ENCODE peak calls at places on chromosomes 1 and 21, in five cellular contexts. One of them, this sample, is unnamed.
A peak's percentile ranks its signal among the peaks of the same experiment; 100 is the strongest.

GRCh38 chr21:45286671-45287437 is 841 bp downstream of the POFUT2 start:
- DNase-seq in dorsolateral prefrontal cortex: no peak
- DNase-seq in HL-60: no peak
- DNase-seq in body of pancreas: no peak
- DNase-seq in GM23248: peak; percentile 65
- DNase-seq in this sample: peak; percentile 43

GRCh38 chr21:25385912-25386474 is 221.3 kb downstream of the MRPL39 start:
- DNase-seq in GM23248: peak; percentile 59
- DNase-seq in body of pancreas: peak; percentile 84
- DNase-seq in HL-60: no peak
- DNase-seq in dorsolateral prefrontal cortex: no peak
- DNase-seq in this sample: no peak

GRCh38 chr1:55007626-55008025 is 8.9 kb downstream of the BSND start:
- DNase-seq in dorsolateral prefrontal cortex: no peak
- DNase-seq in body of pancreas: no peak
- DNase-seq in GM23248: peak; percentile 89
- DNase-seq in HL-60: no peak
- DNase-seq in this sample: no peak

GRCh38 chr1:219398815-219399396 is 214.0 kb downstream of the ZC3H11B start:
- DNase-seq in body of pancreas: no peak
- DNase-seq in dorsolateral prefrontal cortex: no peak
- DNase-seq in HL-60: no peak
- DNase-seq in GM23248: no peak
- DNase-seq in this sample: no peak

GRCh38 chr1:209937996-209938959 is at the start of gene SYT14:
- DNase-seq in GM23248: peak; percentile 72
- DNase-seq in dorsolateral prefrontal cortex: peak; percentile 51
- DNase-seq in body of pancreas: peak; percentile 36
- DNase-seq in HL-60: no peak
- DNase-seq in this sample: peak; percentile 93

GRCh38 chr21:45299864-45300785 is 12.4 kb upstream of the POFUT2 start:
- DNase-seq in dorsolateral prefrontal cortex: peak; percentile 12
- DNase-seq in HL-60: no peak
- DNase-seq in GM23248: no peak
- DNase-seq in body of pancreas: no peak
- DNase-seq in this sample: no peak

GRCh38 chr1:78586572-78586971 is 33.7 kb upstream of the IFI44L start:
- DNase-seq in GM23248: peak; percentile 67
- DNase-seq in body of pancreas: no peak
- DNase-seq in dorsolateral prefrontal cortex: no peak
- DNase-seq in HL-60: no peak
- DNase-seq in this sample: no peak

GRCh38 chr1:203324103-203325003 is 19.0 kb downstream of the BTG2 start:
- DNase-seq in GM23248: peak; percentile 32
- DNase-seq in HL-60: peak; percentile 57
- DNase-seq in body of pancreas: no peak
- DNase-seq in dorsolateral prefrontal cortex: no peak
- DNase-seq in this sample: no peak

GRCh38 chr1:62271932-62272728 is 47.1 kb downstream of the KANK4 start:
- DNase-seq in GM23248: no peak
- DNase-seq in body of pancreas: no peak
- DNase-seq in dorsolateral prefrontal cortex: no peak
- DNase-seq in HL-60: peak; percentile 42
- DNase-seq in this sample: peak; percentile 40

GRCh38 chr21:38930838-38931237 is 125.1 kb downstream of the ETS2 start:
- DNase-seq in HL-60: peak; percentile 90
- DNase-seq in body of pancreas: no peak
- DNase-seq in dorsolateral prefrontal cortex: no peak
- DNase-seq in GM23248: peak; percentile 77
- DNase-seq in this sample: no peak

GRCh38 chr1:88984553-88984945 is 7.9 kb downstream of the KYAT3 start:
- DNase-seq in GM23248: peak; percentile 35
- DNase-seq in HL-60: no peak
- DNase-seq in dorsolateral prefrontal cortex: no peak
- DNase-seq in body of pancreas: no peak
- DNase-seq in this sample: no peak

GRCh38 chr1:60978421-60979357 is 103.7 kb upstream of the NFIA start:
- DNase-seq in GM23248: peak; percentile 58
- DNase-seq in HL-60: peak; percentile 11
- DNase-seq in body of pancreas: peak; percentile 58
- DNase-seq in dorsolateral prefrontal cortex: no peak
- DNase-seq in this sample: peak; percentile 28

GRCh38 chr1:10431065-10431730 is 965 bp downstream of the CENPS start:
- DNase-seq in HL-60: peak; percentile 25
- DNase-seq in body of pancreas: no peak
- DNase-seq in dorsolateral prefrontal cortex: no peak
- DNase-seq in GM23248: peak; percentile 70
- DNase-seq in this sample: no peak

GRCh38 chr1:85655315-85655714 is 52.9 kb downstream of the ZNHIT6 start:
- DNase-seq in HL-60: no peak
- DNase-seq in GM23248: no peak
- DNase-seq in body of pancreas: no peak
- DNase-seq in dorsolateral prefrontal cortex: no peak
- DNase-seq in this sample: no peak

GRCh38 chr1:245051349-245052221 is 103.2 kb upstream of the KIF26B start:
- DNase-seq in dorsolateral prefrontal cortex: no peak
- DNase-seq in body of pancreas: no peak
- DNase-seq in HL-60: peak; percentile 98
- DNase-seq in GM23248: no peak
- DNase-seq in this sample: peak; percentile 30

GRCh38 chr1:45299981-45300668 is 26.6 kb upstream of the HPDL start:
- DNase-seq in HL-60: peak; percentile 50
- DNase-seq in GM23248: peak; percentile 86
- DNase-seq in body of pancreas: peak; percentile 55
- DNase-seq in dorsolateral prefrontal cortex: no peak
- DNase-seq in this sample: peak; percentile 46

GRCh38 chr21:44013380-44014088 is 1.4 kb downstream of the TRAPPC10 start:
- DNase-seq in dorsolateral prefrontal cortex: no peak
- DNase-seq in body of pancreas: no peak
- DNase-seq in HL-60: peak; percentile 90
- DNase-seq in GM23248: peak; percentile 58
- DNase-seq in this sample: peak; percentile 62

GRCh38 chr1:33985166-33985565 is 121.3 kb downstream of the HMGB4 start:
- DNase-seq in dorsolateral prefrontal cortex: no peak
- DNase-seq in GM23248: peak; percentile 82
- DNase-seq in HL-60: no peak
- DNase-seq in body of pancreas: no peak
- DNase-seq in this sample: no peak

GRCh38 chr1:193070942-193071341 is 11.5 kb downstream of the RO60 start:
- DNase-seq in body of pancreas: no peak
- DNase-seq in GM23248: no peak
- DNase-seq in dorsolateral prefrontal cortex: no peak
- DNase-seq in HL-60: no peak
- DNase-seq in this sample: no peak

GRCh38 chr1:193070395-193070753 is 11.0 kb downstream of the RO60 start:
- DNase-seq in GM23248: no peak
- DNase-seq in dorsolateral prefrontal cortex: no peak
- DNase-seq in body of pancreas: no peak
- DNase-seq in HL-60: no peak
- DNase-seq in this sample: no peak

GRCh38 chr1:193068013-193068412 is 8.6 kb downstream of the RO60 start:
- DNase-seq in HL-60: no peak
- DNase-seq in dorsolateral prefrontal cortex: no peak
- DNase-seq in body of pancreas: no peak
- DNase-seq in GM23248: no peak
- DNase-seq in this sample: no peak

GRCh38 chr1:193066606-193067005 is 7.2 kb downstream of the RO60 start:
- DNase-seq in dorsolateral prefrontal cortex: no peak
- DNase-seq in GM23248: no peak
- DNase-seq in body of pancreas: no peak
- DNase-seq in HL-60: no peak
- DNase-seq in this sample: no peak

DNA sequence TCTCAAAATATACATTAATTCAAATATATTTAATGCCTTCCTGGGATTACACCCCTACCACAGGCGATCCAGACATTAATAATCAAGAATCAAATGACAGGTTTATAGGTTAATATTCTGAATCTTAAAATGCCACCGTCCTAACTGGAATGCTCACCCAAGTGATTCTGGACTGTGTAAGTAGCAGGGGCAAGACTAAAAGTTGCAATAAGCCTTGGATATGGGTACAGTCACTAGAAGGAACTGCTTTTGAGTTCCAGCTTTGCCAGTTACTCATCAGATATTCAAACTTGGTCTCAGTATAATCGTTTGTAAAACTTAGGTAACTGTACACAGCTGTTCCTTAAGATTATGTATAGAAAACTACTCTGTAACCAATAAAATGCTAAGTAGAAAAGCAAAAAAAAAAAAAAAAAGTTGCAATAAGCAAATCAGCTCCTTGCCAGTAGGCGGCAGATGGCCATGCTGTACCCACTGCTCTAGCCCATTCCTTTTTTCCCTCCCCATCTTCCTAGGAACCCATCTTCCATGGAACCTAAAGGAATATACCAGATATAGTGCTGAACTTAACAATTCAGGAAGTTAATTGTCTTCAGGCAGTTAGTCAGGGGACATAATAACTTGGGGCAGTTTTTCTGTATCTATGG is 10.5 kb downstream of the RO60 start:
- DNase-seq in body of pancreas: no peak
- DNase-seq in GM23248: peak; percentile 39
- DNase-seq in dorsolateral prefrontal cortex: no peak
- DNase-seq in HL-60: no peak
- DNase-seq in this sample: peak; percentile 22
- H3K4me3 ChIP-seq in body of pancreas: no peak overlapping the region
- H3K4me3 ChIP-seq in GM23248: no peak overlapping the region
- H3K4me3 ChIP-seq in dorsolateral prefrontal cortex: no peak overlapping the region
- H3K4me3 ChIP-seq in HL-60: no peak overlapping the region
- H3K4me3 ChIP-seq in this sample: no peak overlapping the region

GRCh38 chr1:156894711-156895407 is 1.3 kb downstream of the PEAR1 start:
- DNase-seq in GM23248: no peak
- DNase-seq in body of pancreas: no peak
- DNase-seq in dorsolateral prefrontal cortex: no peak
- DNase-seq in HL-60: no peak
- DNase-seq in this sample: peak; percentile 65
- H3K4me3 ChIP-seq in GM23248: no peak overlapping the region
- H3K4me3 ChIP-seq in body of pancreas: no peak overlapping the region
- H3K4me3 ChIP-seq in dorsolateral prefrontal cortex: no peak overlapping the region
- H3K4me3 ChIP-seq in HL-60: no peak overlapping the region
- H3K4me3 ChIP-seq in this sample: peak overlapping the region; percentile 5

DNA sequence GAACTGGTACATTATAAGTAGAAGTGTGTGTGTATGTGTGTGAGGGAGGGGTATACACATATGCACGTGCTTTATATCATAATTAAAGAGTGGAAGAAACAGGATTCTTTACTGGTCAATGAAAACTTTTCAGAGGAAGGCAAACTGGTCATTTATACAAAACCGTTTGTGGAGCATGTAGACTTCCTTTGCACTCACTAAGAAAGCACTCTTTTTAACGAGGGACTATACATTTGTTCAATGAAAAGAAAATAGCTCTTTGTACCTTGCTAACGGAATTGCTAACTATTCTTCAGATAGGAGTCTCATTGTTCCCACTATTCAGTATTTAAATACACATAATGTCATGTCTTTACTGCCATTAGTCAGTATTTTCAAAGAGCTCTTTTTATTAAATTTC is 219.3 kb downstream of the ST6GALNAC3 start:
- DNase-seq in body of pancreas: no peak
- DNase-seq in HL-60: no peak
- DNase-seq in dorsolateral prefrontal cortex: no peak
- DNase-seq in GM23248: no peak
- DNase-seq in this sample: no peak
- H3K4me3 ChIP-seq in body of pancreas: no peak overlapping the region
- H3K4me3 ChIP-seq in HL-60: no peak overlapping the region
- H3K4me3 ChIP-seq in dorsolateral prefrontal cortex: no peak overlapping the region
- H3K4me3 ChIP-seq in GM23248: no peak overlapping the region
- H3K4me3 ChIP-seq in this sample: no peak overlapping the region

DNA sequence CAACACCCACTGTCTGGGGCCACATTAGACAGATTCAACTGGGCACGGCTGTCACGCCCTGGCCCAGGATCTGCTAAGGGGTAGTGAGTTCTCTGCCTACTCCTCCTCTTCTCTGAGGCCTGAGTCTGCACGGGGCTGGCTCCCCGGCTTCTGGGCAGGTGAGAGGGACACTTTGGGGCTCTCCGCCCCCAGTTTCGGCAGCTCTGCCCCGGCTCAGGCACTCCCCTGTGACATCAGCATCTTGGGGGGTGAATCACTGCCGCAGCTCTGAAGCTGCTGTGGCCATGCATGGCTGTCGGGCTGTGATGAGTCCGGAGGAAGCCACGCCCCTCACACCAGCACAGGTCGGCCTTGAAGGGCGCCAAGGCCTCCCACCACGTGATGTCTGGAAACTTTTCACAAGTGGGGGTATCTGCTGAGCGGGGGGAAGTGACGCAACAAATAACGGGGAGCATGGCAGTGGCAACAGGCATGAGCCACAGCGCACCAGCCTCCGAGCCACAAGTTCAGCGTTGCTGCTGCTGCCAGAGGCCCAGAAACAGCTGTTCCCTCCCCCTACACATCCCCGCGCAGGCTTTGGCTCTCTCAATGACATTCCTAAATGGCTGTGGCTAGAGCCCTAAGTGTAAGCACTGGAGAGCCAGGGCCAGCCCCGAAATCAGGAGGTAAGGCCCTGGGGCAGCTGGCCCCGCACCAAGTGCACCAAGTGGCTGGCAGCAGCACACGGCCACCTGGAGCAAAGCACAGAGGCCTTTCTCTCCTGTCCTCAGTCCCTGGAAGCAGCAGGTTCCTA is 26.3 kb downstream of the ZBTB17 start:
- DNase-seq in GM23248: peak; percentile 99
- DNase-seq in body of pancreas: peak; percentile 93
- DNase-seq in dorsolateral prefrontal cortex: peak; percentile 44
- DNase-seq in HL-60: peak; percentile 80
- DNase-seq in this sample: peak; percentile 47
- H3K4me3 ChIP-seq in GM23248: peak overlapping the region; percentile 64
- H3K4me3 ChIP-seq in body of pancreas: no peak overlapping the region
- H3K4me3 ChIP-seq in dorsolateral prefrontal cortex: no peak overlapping the region
- H3K4me3 ChIP-seq in HL-60: no peak overlapping the region
- H3K4me3 ChIP-seq in this sample: no peak overlapping the region

GRCh38 chr1:3351300-3352083 is 103.0 kb upstream of the ARHGEF16 start:
- DNase-seq in body of pancreas: no peak
- DNase-seq in GM23248: no peak
- DNase-seq in HL-60: no peak
- DNase-seq in dorsolateral prefrontal cortex: no peak
- DNase-seq in this sample: no peak

GRCh38 chr1:3348196-3348865 is 106.1 kb upstream of the ARHGEF16 start:
- DNase-seq in dorsolateral prefrontal cortex: no peak
- DNase-seq in GM23248: no peak
- DNase-seq in HL-60: no peak
- DNase-seq in body of pancreas: no peak
- DNase-seq in this sample: no peak

GRCh38 chr1:3349161-3349967 is 105.1 kb upstream of the ARHGEF16 start:
- DNase-seq in dorsolateral prefrontal cortex: no peak
- DNase-seq in body of pancreas: no peak
- DNase-seq in HL-60: no peak
- DNase-seq in GM23248: no peak
- DNase-seq in this sample: no peak

GRCh38 chr1:3350441-3351261 is 103.8 kb upstream of the ARHGEF16 start:
- DNase-seq in body of pancreas: no peak
- DNase-seq in HL-60: no peak
- DNase-seq in GM23248: peak; percentile 30
- DNase-seq in dorsolateral prefrontal cortex: peak; percentile 68
- DNase-seq in this sample: no peak

DNA sequence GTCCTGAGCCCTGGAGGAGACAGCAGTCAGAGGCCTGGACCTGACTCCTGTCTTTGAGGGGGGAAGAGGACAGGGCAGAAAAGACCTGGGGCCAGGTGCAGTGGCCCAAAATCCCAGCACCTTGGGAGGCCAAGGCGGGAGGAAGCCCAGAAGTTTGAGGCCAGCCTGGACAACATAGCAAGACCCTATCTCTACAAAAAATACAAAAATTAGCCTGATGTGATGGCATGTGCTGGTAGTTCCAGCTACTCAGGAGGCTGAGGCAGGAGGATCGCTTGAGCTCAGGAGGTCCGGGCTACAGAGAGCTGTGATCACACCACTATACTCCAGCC is 104.5 kb upstream of the ARHGEF16 start:
- DNase-seq in HL-60: no peak
- DNase-seq in GM23248: no peak
- DNase-seq in dorsolateral prefrontal cortex: no peak
- DNase-seq in body of pancreas: no peak
- DNase-seq in this sample: no peak
- H3K4me3 ChIP-seq in HL-60: no peak overlapping the region
- H3K4me3 ChIP-seq in GM23248: no peak overlapping the region
- H3K4me3 ChIP-seq in dorsolateral prefrontal cortex: no peak overlapping the region
- H3K4me3 ChIP-seq in body of pancreas: no peak overlapping the region
- H3K4me3 ChIP-seq in this sample: no peak overlapping the region

This sample was measured in BE2C.